ENCODE peak calls at places on chromosomes 5 and 9, in nine cellular contexts. L, H, I, E, C, Q, N, P and X are unnamed samples.

GRCh38 chr5:74073257-74073656 is 447.3 kb downstream of the ARHGEF28 start:
- DNase-seq in C (peak), E (peak), I (no peak), H (no peak), L (no peak), N (no peak), Q (no peak), P (no peak), X (no peak)

GRCh38 chr9:4689687-4690104 is 10.3 kb downstream of the CDC37L1 start:
- DNase-seq in N (no peak), E (no peak), C (no peak), H (no peak), I (no peak), P (peak), Q (no peak), L (peak), X (no peak)

GRCh38 chr5:1282139-1282992 is 12.5 kb downstream of the TERT start:
- DNase-seq in E (no peak), L (no peak), Q (no peak), N (no peak), C (no peak), I (no peak), P (no peak), H (no peak), X (no peak)

GRCh38 chr5:71778678-71779276 is 59.7 kb downstream of the CARTPT start:
- DNase-seq in C (peak), N (peak), L (peak), P (no peak), E (peak), H (no peak), I (no peak), Q (no peak), X (peak)

GRCh38 chr5:11903614-11904269 is 504 bp downstream of the CTNND2 start:
- DNase-seq in C (no peak), Q (peak), E (peak), L (no peak), I (no peak), N (no peak), P (no peak), H (no peak), X (peak)

GRCh38 chr5:1000329-1000728 is 8.3 kb upstream of the NKD2 start:
- DNase-seq in E (no peak), Q (no peak), H (no peak), L (no peak), C (no peak), I (no peak), N (no peak), P (no peak), X (no peak)

GRCh38 chr5:95803271-95804148 is 19.0 kb downstream of the GLRX start:
- DNase-seq in C (no peak), Q (no peak), H (no peak), I (no peak), L (no peak), P (no peak), E (no peak), N (no peak), X (no peak)

GRCh38 chr9:113620377-113621161 is 157.0 kb downstream of the RGS3 start:
- DNase-seq in I (no peak), P (no peak), N (peak), H (peak), E (peak), Q (no peak), L (peak), C (peak), X (no peak)

GRCh38 chr5:15037247-15037908 is 165.8 kb upstream of the ANKH start:
- DNase-seq in L (no peak), P (no peak), E (no peak), H (no peak), I (no peak), Q (no peak), N (no peak), C (no peak), X (no peak)

GRCh38 chr5:170184737-170185136 is 48.0 kb upstream of the C5orf58 start:
- DNase-seq in L (no peak), E (no peak), N (no peak), P (no peak), H (no peak), Q (no peak), I (no peak), C (no peak), X (no peak)